ENCODE peak calls at places on chromosomes 13 and 19, in four cellular contexts. One of them, this sample, is unnamed.

GRCh38 chr19:34664870-34665269 is 12.1 kb downstream of the SCGB2B2 start:
- DNase-seq in K562: no peak
- DNase-seq in GM12878: no peak
- DNase-seq in HepG2: no peak
- DNase-seq in this sample: no peak

GRCh38 chr13:73754727-73755292 is 379.4 kb downstream of the KLF12 start:
- DNase-seq in HepG2: peak
- DNase-seq in K562: peak
- DNase-seq in GM12878: no peak
- DNase-seq in this sample: peak

GRCh38 chr13:69565334-69565733 is 542.3 kb upstream of the ATXN8OS start:
- DNase-seq in K562: peak
- DNase-seq in HepG2: peak
- DNase-seq in GM12878: peak
- DNase-seq in this sample: peak

GRCh38 chr13:33319859-33320258 is 34.3 kb upstream of the STARD13 start:
- DNase-seq in K562: no peak
- DNase-seq in HepG2: no peak
- DNase-seq in GM12878: no peak
- DNase-seq in this sample: no peak

GRCh38 chr13:42752731-42753130 is 28.7 kb upstream of the FAM216B start:
- DNase-seq in GM12878: no peak
- DNase-seq in HepG2: no peak
- DNase-seq in K562: no peak
- DNase-seq in this sample: no peak

GRCh38 chr13:79160818-79161217 is 245.2 kb downstream of the RBM26 start:
- DNase-seq in HepG2: no peak
- DNase-seq in K562: no peak
- DNase-seq in GM12878: no peak
- DNase-seq in this sample: no peak

GRCh38 chr13:92843549-92843948 is 383.1 kb upstream of the GPC6 start:
- DNase-seq in GM12878: no peak
- DNase-seq in HepG2: no peak
- DNase-seq in K562: no peak
- DNase-seq in this sample: peak

GRCh38 chr13:106471957-106472543 is 63.4 kb downstream of the EFNB2 start:
- DNase-seq in K562: peak
- DNase-seq in HepG2: peak
- DNase-seq in GM12878: no peak
- DNase-seq in this sample: peak

GRCh38 chr19:50649433-50650391 is at the start of gene C19orf81:
- DNase-seq in GM12878: no peak
- DNase-seq in K562: peak
- DNase-seq in HepG2: no peak
- DNase-seq in this sample: peak

GRCh38 chr19:16295071-16295470 is 29.6 kb upstream of the KLF2 start:
- DNase-seq in K562: no peak
- DNase-seq in GM12878: no peak
- DNase-seq in HepG2: no peak
- DNase-seq in this sample: no peak

GRCh38 chr19:12289790-12290065 is 5.0 kb downstream of the ZNF44 start:
- DNase-seq in HepG2: no peak
- DNase-seq in K562: no peak
- DNase-seq in GM12878: no peak
- DNase-seq in this sample: no peak
- TF ChIP-seq TARDBP in HepG2: no peak
- TF ChIP-seq TARDBP in K562: no peak
- TF ChIP-seq TARDBP in GM12878: no peak
- TF ChIP-seq TARDBP in this sample: no peak

GRCh38 chr19:13016628-13017305 is 21.5 kb downstream of the NFIX start:
- DNase-seq in GM12878: no peak
- DNase-seq in K562: peak
- DNase-seq in HepG2: no peak
- DNase-seq in this sample: no peak
- TF ChIP-seq FOXM1 in GM12878: no peak
- TF ChIP-seq FOXM1 in K562: no peak
- TF ChIP-seq FOXM1 in HepG2: no peak
- TF ChIP-seq FOXM1 in this sample: no peak

GRCh38 chr19:39017646-39018045 is 14.7 kb downstream of the FBXO27 start:
- DNase-seq in K562: no peak
- DNase-seq in GM12878: no peak
- DNase-seq in HepG2: no peak
- DNase-seq in this sample: no peak

GRCh38 chr19:39009001-39009400 is 23.3 kb downstream of the FBXO27 start:
- DNase-seq in HepG2: no peak
- DNase-seq in GM12878: no peak
- DNase-seq in K562: no peak
- DNase-seq in this sample: no peak

GRCh38 chr19:39008137-39008536 is 24.2 kb downstream of the FBXO27 start:
- DNase-seq in K562: no peak
- DNase-seq in GM12878: no peak
- DNase-seq in HepG2: no peak
- DNase-seq in this sample: no peak

DNA sequence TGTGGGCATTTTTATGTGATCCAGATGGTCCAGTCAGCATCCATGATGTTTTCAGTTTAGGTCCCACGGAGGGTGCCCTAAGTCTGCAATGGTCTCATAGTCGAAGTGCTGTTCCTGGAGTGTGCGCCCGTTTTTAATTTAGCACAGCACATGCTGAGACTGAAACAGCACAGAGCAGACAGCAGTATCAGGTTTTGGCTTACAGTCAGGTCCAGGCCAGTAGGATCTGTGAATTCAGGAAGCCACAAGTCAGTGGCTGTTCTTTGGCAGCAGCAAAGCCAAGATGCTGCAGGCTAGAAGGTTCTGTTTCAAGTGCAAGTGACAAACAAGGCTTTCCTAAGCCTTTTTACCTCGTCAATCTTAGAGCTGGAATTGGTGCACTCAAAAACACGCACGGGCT is 18.3 kb downstream of the FBXO27 start:
- DNase-seq in GM12878: no peak
- DNase-seq in K562: no peak
- DNase-seq in HepG2: no peak
- DNase-seq in this sample: no peak
- TF ChIP-seq TARDBP in GM12878: no peak
- TF ChIP-seq TARDBP in K562: no peak
- TF ChIP-seq TARDBP in HepG2: no peak
- TF ChIP-seq TARDBP in this sample: no peak

DNA sequence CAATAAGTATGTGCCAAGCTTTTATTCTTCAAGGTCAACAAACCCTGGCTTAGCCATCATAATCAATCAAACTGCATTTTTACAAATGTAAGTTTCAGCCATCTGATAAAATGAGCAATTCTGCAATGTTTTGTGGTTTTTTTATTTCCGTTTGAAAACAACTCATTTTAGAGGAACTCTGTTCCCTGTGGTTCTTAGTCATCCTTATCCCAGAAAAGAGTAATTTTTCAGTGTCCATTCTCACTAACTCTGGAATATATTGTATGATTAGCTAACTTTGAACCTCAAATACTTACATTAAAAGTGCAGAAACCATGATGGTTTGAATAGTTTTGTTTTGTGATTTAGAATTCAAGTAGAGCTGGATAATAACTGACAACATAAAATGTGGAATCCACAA is 87.6 kb downstream of the IRS2 start:
- DNase-seq in K562: no peak
- DNase-seq in HepG2: no peak
- DNase-seq in GM12878: no peak
- DNase-seq in this sample: no peak
- TF ChIP-seq FOXM1 in K562: no peak
- TF ChIP-seq FOXM1 in HepG2: no peak
- TF ChIP-seq FOXM1 in GM12878: no peak
- TF ChIP-seq FOXM1 in this sample: no peak

GRCh38 chr19:51724543-51724942 is 752 bp upstream of the HAS1 start:
- DNase-seq in HepG2: no peak
- DNase-seq in K562: no peak
- DNase-seq in GM12878: no peak
- DNase-seq in this sample: no peak
- TF ChIP-seq TARDBP in HepG2: no peak
- TF ChIP-seq TARDBP in K562: no peak
- TF ChIP-seq TARDBP in GM12878: no peak
- TF ChIP-seq TARDBP in this sample: no peak

DNA sequence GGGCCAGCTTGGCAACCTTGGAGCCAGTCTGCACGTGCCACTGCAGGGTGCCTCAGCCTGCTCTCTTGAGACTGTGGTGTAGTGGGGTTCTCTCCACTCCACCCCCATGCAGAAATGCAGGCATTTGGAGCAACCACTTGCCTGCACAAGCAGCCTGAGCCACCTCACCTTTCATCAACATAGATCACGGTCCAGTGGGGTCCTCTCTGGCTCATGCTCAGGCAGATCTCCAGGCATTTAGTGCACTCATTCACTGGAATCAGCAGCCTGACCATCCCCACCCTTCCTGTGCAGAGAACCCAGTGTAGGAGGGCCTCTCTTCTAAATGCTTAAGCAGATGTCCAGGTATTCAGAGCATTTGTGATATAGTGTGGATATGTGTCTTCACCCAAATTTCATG is 2330.1 kb downstream of the PCDH9 start:
- DNase-seq in K562: no peak
- DNase-seq in HepG2: no peak
- DNase-seq in GM12878: no peak
- DNase-seq in this sample: no peak
- TF ChIP-seq FOXM1 in K562: no peak
- TF ChIP-seq FOXM1 in HepG2: no peak
- TF ChIP-seq FOXM1 in GM12878: no peak
- TF ChIP-seq FOXM1 in this sample: no peak

GRCh38 chr13:75364131-75364713 is 117.7 kb downstream of the TBC1D4 start:
- DNase-seq in HepG2: no peak
- DNase-seq in GM12878: no peak
- DNase-seq in K562: no peak
- DNase-seq in this sample: no peak
- TF ChIP-seq TARDBP in HepG2: no peak
- TF ChIP-seq TARDBP in GM12878: no peak
- TF ChIP-seq TARDBP in K562: no peak
- TF ChIP-seq TARDBP in this sample: no peak

This sample was measured in HEK293T.